ENCODE peak calls at places on chromosomes 2 and 18, in four cellular contexts. One of them, this sample, is unnamed.

GRCh38 chr2:106104332-106105062 is 89.6 kb downstream of the UXS1 start:
- DNase-seq in IMR-90: peak; percentile 66
- DNase-seq in mesendoderm: peak; percentile 68
- DNase-seq in H1: peak; percentile 36
- DNase-seq in this sample: peak; percentile 67

GRCh38 chr18:11883153-11883552 is 25.0 kb downstream of the MPPE1 start:
- DNase-seq in IMR-90: peak; percentile 41
- DNase-seq in mesendoderm: no peak
- DNase-seq in H1: no peak
- DNase-seq in this sample: no peak

GRCh38 chr18:7548721-7549120 is 18.4 kb upstream of the PTPRM start:
- DNase-seq in IMR-90: no peak
- DNase-seq in mesendoderm: no peak
- DNase-seq in H1: no peak
- DNase-seq in this sample: no peak

GRCh38 chr18:79937103-79937860 is 14.2 kb downstream of the SLC66A2 start:
- DNase-seq in IMR-90: no peak
- DNase-seq in mesendoderm: no peak
- DNase-seq in H1: no peak
- DNase-seq in this sample: peak; percentile 10

GRCh38 chr2:33059452-33060156 is 112.9 kb downstream of the LTBP1 start:
- DNase-seq in IMR-90: no peak
- DNase-seq in mesendoderm: no peak
- DNase-seq in H1: no peak
- DNase-seq in this sample: no peak

GRCh38 chr18:52236134-52236533 is 103.9 kb upstream of the DCC start:
- DNase-seq in IMR-90: no peak
- DNase-seq in mesendoderm: no peak
- DNase-seq in H1: no peak
- DNase-seq in this sample: no peak

GRCh38 chr2:175755656-175756386 is 246.2 kb downstream of the LNPK start:
- DNase-seq in IMR-90: no peak
- DNase-seq in mesendoderm: no peak
- DNase-seq in H1: no peak
- DNase-seq in this sample: no peak

GRCh38 chr2:238862701-238863100 is 14.8 kb downstream of the TWIST2 start:
- DNase-seq in IMR-90: no peak
- DNase-seq in mesendoderm: no peak
- DNase-seq in H1: no peak
- DNase-seq in this sample: no peak

GRCh38 chr2:30664761-30665358 is 142.4 kb downstream of the CAPN13 start:
- DNase-seq in IMR-90: peak; percentile 97
- DNase-seq in mesendoderm: peak; percentile 74
- DNase-seq in H1: no peak
- DNase-seq in this sample: peak; percentile 15

GRCh38 chr18:79516441-79516931 is 120.8 kb downstream of the NFATC1 start:
- DNase-seq in IMR-90: no peak
- DNase-seq in mesendoderm: no peak
- DNase-seq in H1: no peak
- DNase-seq in this sample: peak; percentile 14

GRCh38 chr2:168626096-168626495 is 170.0 kb downstream of the CERS6 start:
- DNase-seq in IMR-90: no peak
- DNase-seq in mesendoderm: no peak
- DNase-seq in H1: no peak
- DNase-seq in this sample: no peak

GRCh38 chr2:161354106-161354505 is 45.9 kb downstream of the PSMD14 start:
- DNase-seq in IMR-90: no peak
- DNase-seq in mesendoderm: no peak
- DNase-seq in H1: no peak
- DNase-seq in this sample: no peak
- H3K4ac ChIP-seq in IMR-90: no peak overlapping the region
- H3K4ac ChIP-seq in mesendoderm: no peak overlapping the region
- H3K4ac ChIP-seq in H1: no peak overlapping the region
- H3K4ac ChIP-seq in this sample: no peak overlapping the region

DNA sequence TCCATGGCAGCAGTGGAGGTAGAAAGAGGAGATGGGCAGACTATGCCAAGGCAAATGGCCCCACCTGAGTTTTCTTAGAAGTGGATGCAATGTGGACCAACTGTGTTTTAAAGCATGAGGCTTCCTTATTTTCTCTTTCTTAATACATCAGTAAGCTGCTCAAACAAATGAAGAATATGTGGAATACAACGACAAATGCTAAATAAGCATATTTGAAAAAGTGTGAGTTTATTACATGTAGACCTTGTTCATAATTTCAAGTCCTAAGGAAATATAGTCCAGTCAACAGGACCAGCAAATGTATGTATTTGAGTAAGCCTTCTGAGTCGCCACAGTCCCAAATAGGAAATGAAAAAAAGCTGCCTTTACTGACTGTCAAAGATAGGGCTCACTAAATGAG is 177.8 kb downstream of the PRPF40A start:
- DNase-seq in IMR-90: no peak
- DNase-seq in mesendoderm: no peak
- DNase-seq in H1: no peak
- DNase-seq in this sample: no peak
- H3K56ac ChIP-seq in IMR-90: no peak overlapping the region
- H3K56ac ChIP-seq in mesendoderm: no peak overlapping the region
- H3K56ac ChIP-seq in H1: no peak overlapping the region
- H3K56ac ChIP-seq in this sample: no peak overlapping the region

GRCh38 chr2:108533832-108534576 is at the start of gene LIMS1:
- DNase-seq in IMR-90: peak; percentile 82
- DNase-seq in mesendoderm: peak; percentile 93
- DNase-seq in H1: peak; percentile 41
- DNase-seq in this sample: peak; percentile 92
- H3K4ac ChIP-seq in IMR-90: peak within 1 kb of the TSS; percentile 67
- H3K4ac ChIP-seq in mesendoderm: peak within 1 kb of the TSS; percentile 95
- H3K4ac ChIP-seq in H1: no peak within 1 kb of the TSS
- H3K4ac ChIP-seq in this sample: no peak within 1 kb of the TSS

DNA sequence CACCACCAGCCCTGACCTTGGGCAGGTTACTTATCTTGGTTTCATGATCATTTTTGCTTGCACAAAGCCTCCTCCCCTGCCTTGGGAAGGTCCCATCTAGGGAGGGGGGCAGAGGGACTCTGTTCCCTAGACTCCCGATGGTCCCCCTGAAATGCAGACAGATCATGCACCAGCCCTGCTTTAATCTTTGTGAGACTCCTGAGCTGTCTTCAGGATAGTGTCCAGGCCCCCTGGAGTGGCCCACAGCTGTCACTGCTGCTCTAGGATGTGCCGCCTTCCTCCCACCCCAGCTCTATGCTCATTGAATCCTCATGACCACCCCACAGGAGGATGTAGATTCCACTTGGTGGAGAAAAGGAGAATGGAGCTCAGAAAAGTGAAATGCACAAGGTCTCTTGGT is 28.0 kb downstream of the PCARE start:
- DNase-seq in IMR-90: no peak
- DNase-seq in mesendoderm: no peak
- DNase-seq in H1: no peak
- DNase-seq in this sample: no peak
- H3K56ac ChIP-seq in IMR-90: no peak overlapping the region
- H3K56ac ChIP-seq in mesendoderm: no peak overlapping the region
- H3K56ac ChIP-seq in H1: no peak overlapping the region
- H3K56ac ChIP-seq in this sample: no peak overlapping the region

GRCh38 chr2:39401319-39401718 is 35.8 kb downstream of the MAP4K3 start:
- DNase-seq in IMR-90: no peak
- DNase-seq in mesendoderm: no peak
- DNase-seq in H1: no peak
- DNase-seq in this sample: no peak
- H3K4ac ChIP-seq in IMR-90: no peak overlapping the region
- H3K4ac ChIP-seq in mesendoderm: no peak overlapping the region
- H3K4ac ChIP-seq in H1: no peak overlapping the region
- H3K4ac ChIP-seq in this sample: no peak overlapping the region

GRCh38 chr2:62145478-62146100 is 50.3 kb upstream of the B3GNT2 start:
- DNase-seq in IMR-90: no peak
- DNase-seq in mesendoderm: no peak
- DNase-seq in H1: no peak
- DNase-seq in this sample: no peak

GRCh38 chr2:62144689-62145477 is 51.0 kb upstream of the B3GNT2 start:
- DNase-seq in IMR-90: no peak
- DNase-seq in mesendoderm: peak; percentile 68
- DNase-seq in H1: no peak
- DNase-seq in this sample: no peak

GRCh38 chr2:62140785-62141740 is 54.9 kb upstream of the B3GNT2 start:
- DNase-seq in IMR-90: no peak
- DNase-seq in mesendoderm: no peak
- DNase-seq in H1: no peak
- DNase-seq in this sample: no peak

GRCh38 chr2:62143696-62144095 is 52.2 kb upstream of the B3GNT2 start:
- DNase-seq in IMR-90: no peak
- DNase-seq in mesendoderm: no peak
- DNase-seq in H1: no peak
- DNase-seq in this sample: no peak

GRCh38 chr2:62142054-62142453 is 53.9 kb upstream of the B3GNT2 start:
- DNase-seq in IMR-90: no peak
- DNase-seq in mesendoderm: no peak
- DNase-seq in H1: no peak
- DNase-seq in this sample: no peak
- H3K56ac ChIP-seq in IMR-90: no peak overlapping the region
- H3K56ac ChIP-seq in mesendoderm: no peak overlapping the region
- H3K56ac ChIP-seq in H1: no peak overlapping the region
- H3K56ac ChIP-seq in this sample: no peak overlapping the region

DNA sequence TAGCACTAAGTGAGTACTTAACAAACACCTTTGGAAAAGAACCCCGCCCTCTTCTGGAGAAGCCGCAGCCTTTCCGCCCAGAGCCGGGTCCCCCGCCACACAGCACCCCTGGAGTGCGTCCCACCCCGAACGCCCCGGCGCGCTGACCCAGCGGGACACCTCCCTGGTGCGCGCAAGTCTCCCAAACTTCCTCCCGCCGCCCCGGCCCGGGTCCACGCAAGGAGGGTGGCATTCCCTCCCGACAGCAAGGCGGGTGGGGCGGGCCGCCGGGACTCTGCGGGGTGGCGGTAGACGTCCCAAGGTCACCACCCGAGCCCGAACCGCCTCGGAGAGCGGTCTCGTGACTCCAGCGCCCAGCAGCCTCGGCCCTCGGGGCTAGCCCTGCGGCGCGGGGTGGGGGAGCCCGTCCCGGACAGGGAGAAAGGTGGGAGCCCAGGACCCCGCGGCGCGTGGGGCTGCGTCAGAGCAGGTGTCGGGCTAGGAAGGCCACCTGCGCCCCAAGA is 598 bp downstream of the CCDC93 start:
- DNase-seq in IMR-90: no peak
- DNase-seq in mesendoderm: peak; percentile 40
- DNase-seq in H1: no peak
- DNase-seq in this sample: peak; percentile 48
- H3K4ac ChIP-seq in IMR-90: no peak overlapping the region
- H3K4ac ChIP-seq in mesendoderm: no peak overlapping the region
- H3K4ac ChIP-seq in H1: no peak overlapping the region
- H3K4ac ChIP-seq in this sample: no peak overlapping the region

DNA sequence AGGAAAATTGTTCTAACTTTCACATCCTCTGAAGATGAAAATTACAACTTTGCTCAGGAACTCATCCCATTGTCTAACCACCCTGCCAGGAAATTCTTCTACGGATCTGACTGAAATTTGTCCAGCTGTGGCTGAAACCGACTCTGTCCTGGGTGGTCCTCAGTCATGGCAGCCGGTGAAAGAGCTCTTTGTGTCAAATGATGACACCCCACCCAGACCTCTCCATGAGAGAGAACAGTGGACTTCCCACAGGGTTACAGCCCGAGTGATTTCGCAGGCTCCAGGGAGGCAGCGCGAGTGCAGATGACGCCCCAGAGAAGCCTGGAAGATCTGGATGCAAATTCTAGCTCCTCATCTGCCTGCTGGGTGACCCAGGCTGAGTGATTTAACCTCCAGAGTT is 65.1 kb upstream of the TRIB2 start:
- DNase-seq in IMR-90: no peak
- DNase-seq in mesendoderm: no peak
- DNase-seq in H1: no peak
- DNase-seq in this sample: no peak
- H3K56ac ChIP-seq in IMR-90: no peak overlapping the region
- H3K56ac ChIP-seq in mesendoderm: no peak overlapping the region
- H3K56ac ChIP-seq in H1: no peak overlapping the region
- H3K56ac ChIP-seq in this sample: no peak overlapping the region

DNA sequence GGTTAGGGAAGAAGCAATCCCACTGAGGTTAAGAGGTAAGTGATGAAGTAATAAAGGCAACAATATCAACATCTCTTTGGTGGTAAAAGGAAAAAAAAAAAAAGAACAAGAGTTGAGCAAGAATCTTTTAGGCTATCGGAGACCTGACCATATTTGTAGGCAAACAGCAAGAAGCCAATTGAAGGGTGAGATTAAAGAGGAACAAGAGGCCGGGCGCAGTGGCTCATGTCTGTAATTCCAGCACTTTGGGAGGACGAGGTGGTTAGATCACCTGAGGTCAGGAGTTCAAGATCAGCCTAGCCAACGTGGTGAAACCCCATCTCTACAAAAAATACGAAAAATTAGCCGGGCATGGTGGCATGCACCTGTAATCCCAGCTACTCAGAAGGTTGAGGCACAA is 11.3 kb downstream of the VPS54 start:
- DNase-seq in IMR-90: no peak
- DNase-seq in mesendoderm: no peak
- DNase-seq in H1: no peak
- DNase-seq in this sample: no peak
- H3K4ac ChIP-seq in IMR-90: no peak overlapping the region
- H3K4ac ChIP-seq in mesendoderm: no peak overlapping the region
- H3K4ac ChIP-seq in H1: no peak overlapping the region
- H3K4ac ChIP-seq in this sample: no peak overlapping the region

DNA sequence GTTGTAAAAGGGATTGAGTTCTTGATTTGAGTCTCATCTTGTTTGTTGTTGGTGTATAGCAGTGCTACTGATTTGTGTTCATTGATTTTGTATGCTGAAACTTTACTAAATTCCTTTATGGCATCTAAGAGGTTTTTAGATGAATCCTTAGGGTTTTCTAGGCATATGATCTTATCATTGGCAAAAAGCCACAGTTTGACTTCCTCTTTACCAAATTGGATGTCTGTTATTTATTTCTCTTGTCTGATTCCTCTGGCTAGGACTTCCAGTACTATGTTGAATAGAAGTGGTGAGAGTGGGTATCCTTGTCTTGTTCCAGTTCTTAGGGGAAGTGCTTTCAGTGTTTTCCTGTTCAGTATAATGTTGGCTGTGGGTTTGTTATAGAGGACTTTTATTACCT is 4.8 kb downstream of the ANKAR start:
- DNase-seq in IMR-90: peak; percentile 18
- DNase-seq in mesendoderm: no peak
- DNase-seq in H1: no peak
- DNase-seq in this sample: no peak
- H3K56ac ChIP-seq in IMR-90: no peak overlapping the region
- H3K56ac ChIP-seq in mesendoderm: no peak overlapping the region
- H3K56ac ChIP-seq in H1: no peak overlapping the region
- H3K56ac ChIP-seq in this sample: no peak overlapping the region